ENCODE peak calls at places on chromosome 14, in four cellular contexts. W, O, Y and K are unnamed samples.
A peak's percentile ranks its signal among the peaks of the same experiment; 100 is the strongest.

GRCh38 chr14:22547309-22547947 is 41.6 kb downstream of the DAD1 start:
- DNase-seq in O (no peak), W (no peak), Y (no peak), K (no peak)

GRCh38 chr14:35964736-35965135 is 138.6 kb downstream of the BRMS1L start:
- DNase-seq in O (no peak), W (no peak), Y (no peak), K (no peak)

GRCh38 chr14:26887842-26888241 is 290.0 kb upstream of the NOVA1 start:
- DNase-seq in O (no peak), Y (no peak), W (peak; percentile 89), K (no peak)

GRCh38 chr14:72565200-72565599 is 328.7 kb downstream of the DPF3 start:
- DNase-seq in W (no peak), Y (no peak), O (no peak), K (no peak)

GRCh38 chr14:100096656-100097055 is 31.4 kb downstream of the EVL start:
- DNase-seq in W (no peak), O (no peak), Y (no peak), K (peak; percentile 40)

GRCh38 chr14:59026086-59026485 is 162.4 kb upstream of the DAAM1 start:
- DNase-seq in W (no peak), O (no peak), Y (no peak), K (no peak)

GRCh38 chr14:24954037-24954696 is 95.8 kb downstream of the STXBP6 start:
- DNase-seq in Y (no peak), O (no peak), W (no peak), K (no peak)

GRCh38 chr14:68819260-68819691 is 26.4 kb upstream of the ZFP36L1 start:
- DNase-seq in O (peak; percentile 85), Y (peak; percentile 59), W (no peak), K (peak; percentile 46)

GRCh38 chr14:61891810-61892209 is 129.6 kb downstream of the SNAPC1 start:
- DNase-seq in O (no peak), Y (no peak), W (no peak), K (no peak)

GRCh38 chr14:98069712-98070133 is 1202.3 kb downstream of the BCL11B start:
- DNase-seq in O (no peak), W (no peak), Y (no peak), K (no peak)

GRCh38 chr14:81132492-81132891 is 88.3 kb downstream of the GTF2A1 start:
- DNase-seq in O (no peak), W (no peak), Y (no peak), K (no peak)

GRCh38 chr14:102917056-102917385 is 5.4 kb upstream of the AMN start:
- DNase-seq in O (no peak), Y (peak; percentile 42), W (no peak), K (no peak)

GRCh38 chr14:102915292-102916110 is 7.0 kb upstream of the AMN start:
- DNase-seq in W (no peak), O (no peak), Y (no peak), K (no peak)

GRCh38 chr14:102917469-102918211 is 4.8 kb upstream of the AMN start:
- DNase-seq in W (no peak), O (no peak), Y (peak; percentile 70), K (peak; percentile 74)

GRCh38 chr14:102914474-102915291 is 7.8 kb upstream of the AMN start:
- DNase-seq in Y (no peak), W (peak; percentile 82), O (no peak), K (no peak)

GRCh38 chr14:102916347-102917055 is 6.0 kb upstream of the AMN start:
- DNase-seq in W (no peak), O (no peak), Y (no peak), K (no peak)
- TF ChIP-seq POLR2A in W (no peak), O (no peak), Y (no peak), K (no peak)

GRCh38 chr14:50533314-50533705 is 941 bp upstream of the MAP4K5 start:
- DNase-seq in W (no peak), Y (no peak), O (no peak), K (no peak)

GRCh38 chr14:50533806-50534205 is 1.4 kb upstream of the MAP4K5 start:
- DNase-seq in Y (no peak), W (no peak), O (no peak), K (no peak)

GRCh38 chr14:50530794-50531193 is 1.6 kb downstream of the MAP4K5 start:
- DNase-seq in W (no peak), Y (no peak), O (no peak), K (no peak)

GRCh38 chr14:50531595-50532501 is 521 bp downstream of the MAP4K5 start:
- DNase-seq in O (peak; percentile 54), Y (peak; percentile 51), W (peak; percentile 93), K (no peak)

DNA sequence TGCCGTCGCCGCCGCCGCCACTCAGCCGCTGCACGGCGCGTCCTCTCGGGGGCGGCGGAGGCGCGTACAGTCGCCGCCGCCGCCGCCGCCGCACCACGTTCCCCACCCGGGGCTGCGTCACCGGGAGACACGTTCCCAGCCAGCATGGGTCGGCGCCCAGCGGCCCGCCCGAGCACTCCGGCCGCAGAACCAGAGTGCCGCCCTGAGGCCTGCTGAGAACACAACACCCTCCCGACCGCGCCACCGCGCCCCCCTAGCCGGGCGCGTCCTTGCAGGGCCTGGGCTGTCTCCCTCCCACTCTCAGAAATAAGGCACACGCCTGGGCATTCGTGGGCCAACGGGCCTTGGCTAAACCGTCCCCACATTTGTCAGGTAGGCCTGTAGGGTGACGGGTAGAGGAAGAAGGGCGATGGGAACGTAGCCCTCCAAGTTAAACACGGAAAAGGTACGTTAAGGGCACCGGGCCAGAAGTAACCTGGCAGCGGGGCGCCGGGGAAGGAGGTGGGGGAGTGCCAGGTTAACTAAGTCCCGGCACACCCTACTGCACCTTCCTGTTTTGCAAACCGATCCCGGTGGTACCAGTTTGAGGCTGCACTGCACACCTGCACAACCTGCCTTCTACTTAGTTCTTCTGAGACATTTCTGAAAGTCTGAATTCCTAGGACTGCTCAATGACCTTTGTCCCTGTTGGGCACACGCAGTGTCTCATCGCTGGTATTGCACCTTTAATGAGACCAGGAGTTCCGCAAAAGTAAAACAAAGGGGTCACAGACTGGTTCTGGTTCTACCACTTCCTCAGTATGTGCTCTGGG is at the start of gene MAP4K5:
- DNase-seq in W (peak; percentile 98), O (peak; percentile 89), Y (peak; percentile 94), K (peak; percentile 62)
- TF ChIP-seq POLR2A in W (no peak), O (peak; percentile 68), Y (peak; percentile 49), K (peak; percentile 52)

GRCh38 chr14:70600382-70601157 is at the start of gene MED6:
- DNase-seq in O (peak; percentile 94), W (peak; percentile 98), Y (peak; percentile 96), K (peak; percentile 59)
- TF ChIP-seq POLR2A in O (no peak), W (no peak), Y (peak; percentile 43), K (no peak)

DNA sequence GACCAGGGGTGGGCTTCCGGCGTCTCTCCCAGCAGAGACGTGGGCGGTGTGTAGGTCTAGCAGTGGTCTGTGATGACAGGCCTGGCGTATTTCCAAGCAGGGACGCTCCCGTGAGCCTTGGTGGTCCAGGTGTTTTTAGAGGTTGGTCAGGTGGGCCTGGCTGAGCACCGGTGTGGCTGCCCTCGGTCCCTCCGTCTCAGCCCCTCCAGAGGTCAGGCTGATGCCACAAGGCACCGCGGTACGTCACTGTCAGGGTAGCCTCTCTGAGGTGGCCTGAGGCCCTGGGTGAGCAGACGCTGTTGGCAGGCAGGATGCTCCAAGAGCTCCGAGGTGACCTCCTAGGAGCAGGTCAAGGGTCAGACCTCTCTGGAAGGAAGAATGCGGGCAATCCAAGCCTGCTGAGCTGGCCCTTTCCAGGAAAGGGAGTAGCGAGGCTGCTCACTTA is 13.6 kb downstream of the MTA1 start:
- DNase-seq in Y (no peak), O (no peak), W (no peak), K (no peak)
- TF ChIP-seq POLR2A in Y (no peak), O (no peak), W (no peak), K (no peak)

DNA sequence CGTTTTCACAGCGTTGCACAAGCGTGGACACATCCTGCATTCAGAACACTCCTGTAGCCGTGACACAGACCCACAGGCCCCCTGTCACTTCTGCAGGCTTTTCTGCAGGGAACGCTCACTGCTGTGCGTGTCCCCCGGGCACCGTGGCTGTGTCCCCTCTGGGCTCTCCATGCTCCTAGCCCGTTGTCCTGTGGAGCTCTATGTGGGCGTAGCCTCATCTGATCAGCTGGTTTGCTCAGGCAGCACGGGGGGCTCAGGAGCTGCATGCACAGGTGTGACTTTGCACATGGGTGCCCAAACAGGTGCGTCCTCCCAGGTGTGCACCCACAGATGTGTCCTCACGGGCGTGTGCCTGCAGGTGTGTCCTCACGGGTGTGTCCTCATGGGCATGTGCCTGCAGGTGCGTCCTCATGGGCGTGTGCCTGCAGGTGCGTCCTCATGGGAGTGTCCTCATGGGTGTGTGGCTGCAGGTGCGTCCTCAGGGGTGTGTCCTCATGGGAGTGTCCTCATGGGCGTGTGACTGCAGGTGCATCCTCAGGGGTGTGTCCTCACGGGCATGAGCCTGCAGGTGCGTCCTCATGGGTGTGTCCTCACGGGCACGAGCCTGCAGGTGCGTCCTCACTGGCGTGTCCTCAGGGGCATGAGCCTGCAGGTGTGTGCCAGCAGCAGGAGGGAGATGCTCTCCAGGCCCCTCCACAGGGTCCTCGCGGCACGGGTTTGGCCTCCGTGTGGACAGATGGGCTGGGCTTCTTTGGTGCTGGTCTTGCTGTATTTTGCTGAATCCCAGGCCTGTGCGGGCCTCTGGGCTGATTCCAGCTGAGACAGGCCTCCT is 17.5 kb downstream of the MTA1 start:
- DNase-seq in Y (peak; percentile 26), O (no peak), W (no peak), K (no peak)
- TF ChIP-seq POLR2A in Y (no peak), O (no peak), W (no peak), K (no peak)

DNA sequence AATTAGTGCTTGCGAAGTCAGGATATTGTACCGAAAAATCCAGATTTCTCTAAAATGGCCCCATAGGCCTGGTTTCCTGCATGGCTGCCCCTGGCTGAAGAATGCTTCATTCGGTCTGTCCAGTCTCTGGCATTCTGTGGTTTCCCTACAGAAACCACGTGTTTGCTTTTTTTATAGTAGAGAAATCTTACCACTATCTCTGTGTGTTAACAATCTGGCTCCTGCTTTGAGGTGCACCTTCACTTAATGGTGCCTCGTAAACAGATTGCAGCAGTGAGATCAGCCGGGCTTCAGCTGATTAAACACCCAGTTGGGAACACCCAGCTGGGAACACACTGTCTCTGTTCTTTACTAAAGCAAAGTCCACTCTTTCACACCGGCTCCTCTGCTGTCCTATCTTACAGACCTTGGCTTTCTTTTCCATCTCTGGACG is 6.7 kb upstream of the DNAAF2 start:
- DNase-seq in W (no peak), Y (peak; percentile 78), O (no peak), K (no peak)
- TF ChIP-seq POLR2A in W (no peak), Y (peak; percentile 47), O (no peak), K (no peak)

DNA sequence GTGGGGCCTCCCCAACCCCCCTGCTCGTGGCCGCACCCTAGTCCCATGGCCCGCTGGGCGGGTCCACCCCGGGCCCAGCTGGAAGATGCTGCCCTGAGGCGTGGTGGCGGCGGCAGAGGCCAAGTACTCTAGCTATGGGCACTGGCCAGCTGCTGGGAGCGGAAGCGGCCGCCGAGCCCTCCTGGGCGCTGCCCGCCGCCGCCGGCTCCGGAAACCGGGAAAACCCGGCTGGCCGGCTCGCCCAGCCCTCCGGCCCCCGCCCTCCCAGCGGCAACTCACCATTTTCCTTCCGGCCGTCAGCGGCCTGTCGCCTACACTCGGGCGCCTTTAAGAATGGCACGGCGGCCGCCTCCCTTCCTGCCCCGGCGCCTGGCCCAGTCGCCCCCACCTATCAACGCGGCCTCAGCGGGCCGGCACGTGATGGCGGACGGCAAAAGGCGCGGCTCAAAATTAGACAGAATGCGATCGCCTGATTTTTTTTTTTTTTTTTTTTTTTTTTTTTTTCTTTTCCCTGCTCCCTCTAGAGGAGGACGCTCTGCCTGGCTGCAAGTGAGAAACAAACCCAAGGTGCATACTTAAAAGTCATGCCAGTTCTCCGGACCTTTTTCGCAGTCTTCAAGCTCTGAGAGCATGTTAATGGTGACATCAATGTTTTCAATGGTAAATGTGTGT is at the start of gene GMFB:
- DNase-seq in W (peak; percentile 98), Y (peak; percentile 95), O (peak; percentile 91), K (peak; percentile 58)
- TF ChIP-seq POLR2A in W (no peak), Y (peak; percentile 95), O (peak; percentile 33), K (peak; percentile 53)

GRCh38 chr14:53613404-53614253 is 343.0 kb downstream of the BMP4 start:
- DNase-seq in W (no peak), Y (peak; percentile 13), O (no peak), K (peak; percentile 30)
- TF ChIP-seq POLR2A in W (no peak), Y (no peak), O (no peak), K (no peak)